ENCODE peak calls at places on chromosomes 7 and 10, in six cellular contexts. U, W, O, C, Y and L are unnamed samples.

GRCh38 chr7:31957756-31958155 is 112.5 kb downstream of the PDE1C start:
- DNase-seq in O (no peak), U (no peak), W (no peak), Y (no peak), C (no peak), L (no peak)

GRCh38 chr10:3850999-3851937 is 66.3 kb upstream of the KLF6 start:
- DNase-seq in O (no peak), W (no peak), C (no peak), Y (no peak), U (no peak), L (no peak)

GRCh38 chr7:55065079-55065478 is 46.3 kb downstream of the EGFR start:
- DNase-seq in O (no peak), U (no peak), W (no peak), C (no peak), Y (peak), L (no peak)

GRCh38 chr7:65001291-65001814 is 5.1 kb downstream of the ERV3-1 start:
- DNase-seq in Y (no peak), C (no peak), U (no peak), O (no peak), W (no peak), L (no peak)

GRCh38 chr10:3538850-3539531 is 246.0 kb downstream of the KLF6 start:
- DNase-seq in O (no peak), C (no peak), W (no peak), Y (peak), U (no peak), L (no peak)

GRCh38 chr10:55146032-55146431 is 345.0 kb upstream of the PCDH15 start:
- DNase-seq in O (no peak), W (no peak), Y (no peak), U (no peak), C (no peak), L (no peak)

GRCh38 chr10:87696922-87697714 is 37.4 kb downstream of the PAPSS2 start:
- DNase-seq in U (no peak), C (no peak), O (no peak), W (no peak), Y (no peak), L (no peak)

GRCh38 chr10:131825150-131825907 is 75.5 kb upstream of the PPP2R2D start:
- DNase-seq in U (peak), W (no peak), O (no peak), Y (peak), C (no peak), L (no peak)

GRCh38 chr10:107215681-107216080 is 51.2 kb upstream of the SORCS1 start:
- DNase-seq in Y (no peak), U (no peak), C (no peak), W (no peak), O (no peak), L (no peak)

DNA sequence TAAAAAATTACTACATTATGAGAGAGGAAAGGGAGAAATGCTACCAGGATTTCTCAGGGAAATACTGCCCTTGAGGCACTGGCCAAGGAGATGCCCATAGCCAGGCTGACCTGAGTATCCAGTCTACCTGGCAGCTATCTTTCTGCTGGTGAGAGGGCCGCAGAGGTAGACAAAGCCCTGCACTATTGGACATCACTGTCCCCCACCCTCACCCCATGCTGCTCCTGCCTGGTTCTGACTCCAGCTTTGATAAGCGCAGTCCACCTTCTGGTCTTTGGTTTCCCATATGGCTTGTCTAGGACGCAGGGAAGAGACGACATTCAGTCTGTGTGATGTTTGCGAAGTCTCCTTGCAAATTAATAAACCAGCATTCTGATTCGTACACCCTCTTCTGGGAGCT is 3.7 kb downstream of the ITPRIP start:
- DNase-seq in U (no peak), C (peak), W (no peak), O (no peak), Y (peak), L (no peak)
- H3K27ac ChIP-seq in U (no peak), C (no peak), W (peak), O (no peak), Y (peak), L (no peak)

DNA sequence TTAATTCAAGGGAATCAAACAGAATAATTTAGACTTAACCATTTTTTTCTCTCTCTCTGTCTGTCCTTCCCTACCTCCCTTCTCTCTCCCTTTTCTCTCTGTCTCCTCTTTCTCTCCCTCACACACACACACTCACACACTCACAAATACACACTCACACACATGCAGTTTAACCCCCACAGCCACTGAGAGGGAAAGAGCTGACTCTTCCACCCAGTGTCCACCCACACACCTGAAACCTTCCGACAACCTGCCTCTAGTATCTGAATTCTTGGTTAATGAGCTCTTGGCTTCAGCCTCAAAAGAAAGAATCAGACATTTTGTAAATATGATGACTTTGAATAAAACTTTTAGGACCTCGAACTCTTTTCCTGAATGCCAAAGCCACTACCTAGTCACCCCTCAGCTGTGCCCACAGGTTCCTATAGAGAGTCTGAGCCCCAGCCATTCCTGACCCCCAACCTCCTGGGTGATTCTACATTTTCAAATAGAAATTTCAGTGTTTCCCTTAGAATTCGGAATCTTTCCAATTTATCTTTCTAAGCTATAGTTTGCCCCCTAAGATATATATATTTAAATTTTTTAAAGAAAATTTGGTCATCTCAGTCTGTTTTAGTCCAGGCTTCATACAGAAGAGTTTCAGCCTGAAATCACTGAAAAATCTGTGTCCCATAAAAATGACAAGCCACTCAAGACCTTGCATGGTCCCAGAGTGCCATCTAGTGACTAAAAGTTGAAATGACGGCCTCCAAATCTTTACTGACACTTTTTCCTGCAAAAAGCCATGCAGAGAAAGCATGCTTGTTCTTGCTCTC is 202.8 kb downstream of the IPMK start:
- DNase-seq in U (peak), W (no peak), Y (no peak), C (no peak), O (peak), L (no peak)
- H3K27ac ChIP-seq in U (no peak), W (no peak), Y (no peak), C (no peak), O (no peak), L (no peak)

GRCh38 chr7:44292876-44293560 is 32.4 kb downstream of the CAMK2B start:
- DNase-seq in W (no peak), U (no peak), Y (peak), O (no peak), C (peak), L (no peak)

GRCh38 chr7:44293561-44294324 is 31.7 kb downstream of the CAMK2B start:
- DNase-seq in W (no peak), U (peak), C (peak), O (no peak), Y (peak), L (no peak)

GRCh38 chr7:44291733-44292395 is 33.5 kb downstream of the CAMK2B start:
- DNase-seq in U (no peak), O (no peak), Y (no peak), W (no peak), C (no peak), L (no peak)

GRCh38 chr7:44292418-44292817 is 33.0 kb downstream of the CAMK2B start:
- DNase-seq in W (no peak), C (no peak), O (no peak), U (no peak), Y (no peak), L (no peak)

GRCh38 chr7:44294325-44295069 is 30.9 kb downstream of the CAMK2B start:
- DNase-seq in Y (peak), W (no peak), U (no peak), C (no peak), O (no peak), L (no peak)
- H3K27ac ChIP-seq in Y (no peak), W (no peak), U (no peak), C (no peak), O (no peak), L (no peak)

DNA sequence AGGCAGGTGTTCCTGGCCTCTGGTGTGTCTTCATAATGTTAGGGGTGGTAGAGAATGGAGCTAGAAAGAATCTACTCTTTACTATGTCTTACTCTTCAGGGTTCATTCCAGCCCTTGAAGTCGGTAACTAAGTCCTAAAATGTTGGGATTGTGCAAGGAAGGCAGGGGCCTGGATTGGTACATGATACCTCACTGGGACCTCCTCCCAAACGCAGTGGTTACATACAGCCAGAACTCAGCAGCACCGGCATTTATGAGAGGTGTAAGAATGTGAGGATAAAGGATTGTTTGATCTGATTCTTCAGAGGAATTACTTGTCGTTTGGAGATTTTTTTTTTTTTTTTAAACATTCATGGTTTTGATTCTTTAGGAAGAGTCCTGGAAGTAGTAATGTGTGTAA is 6.9 kb downstream of the COMTD1 start:
- DNase-seq in U (no peak), O (no peak), W (no peak), C (no peak), Y (peak), L (no peak)
- H3K27ac ChIP-seq in U (peak), O (peak), W (peak), C (peak), Y (peak), L (no peak)

GRCh38 chr7:142365410-142365842 is 107.6 kb upstream of the PRSS58 start:
- DNase-seq in U (peak), O (peak), Y (no peak), C (no peak), W (no peak), L (no peak)
- H3K27ac ChIP-seq in U (peak), O (peak), Y (no peak), C (no peak), W (no peak), L (no peak)

DNA sequence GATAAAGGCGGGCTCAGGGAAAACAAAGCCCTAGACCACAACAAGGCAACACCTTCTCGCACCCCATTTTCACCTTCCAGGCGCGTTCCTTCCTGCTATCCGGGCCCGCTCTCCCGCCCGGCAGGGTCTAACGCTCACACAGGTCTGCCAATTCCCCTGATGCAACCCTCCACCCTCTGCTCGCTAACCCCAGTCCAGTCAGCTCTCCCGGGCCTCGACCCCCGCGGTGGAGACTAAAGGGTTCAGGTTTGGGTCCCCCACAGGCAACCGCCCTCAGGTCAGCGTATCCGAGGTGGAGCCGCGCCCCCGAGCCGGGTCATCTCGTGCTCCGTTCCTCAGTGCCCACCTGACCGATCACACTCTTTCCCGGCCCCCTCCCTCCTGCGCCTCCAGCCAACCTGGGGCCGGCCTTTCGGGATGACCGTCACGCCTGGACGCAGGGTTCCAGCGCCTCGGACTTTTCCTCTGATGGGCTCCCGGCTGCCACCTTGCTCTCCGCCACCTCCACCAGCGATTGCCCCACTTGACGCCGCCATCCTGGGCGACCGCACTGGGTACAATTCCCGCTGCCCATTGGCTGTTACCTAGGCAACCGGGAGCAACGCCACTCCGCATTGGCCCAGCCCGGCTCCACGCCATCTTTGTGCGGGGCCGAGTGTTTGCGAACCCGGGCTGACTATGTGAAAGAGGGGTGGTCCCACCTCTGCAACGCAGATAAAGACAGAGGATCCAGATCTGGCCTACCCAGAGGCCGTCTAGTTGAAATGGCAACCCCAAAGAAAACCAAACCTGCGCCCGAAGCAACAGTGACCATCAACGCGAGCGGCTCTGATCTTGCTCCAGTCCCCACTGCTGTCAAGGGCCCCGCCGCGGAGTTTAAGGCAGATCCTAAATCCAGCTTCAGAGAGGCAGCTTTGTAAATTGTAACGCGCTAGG is at the start of gene MORN4:
- DNase-seq in W (peak), C (peak), Y (peak), U (peak), O (peak), L (peak)
- H3K27ac ChIP-seq in W (peak), C (peak), Y (peak), U (no peak), O (peak), L (peak)

GRCh38 chr10:122460891-122461293 is 461 bp upstream of the HTRA1 start:
- DNase-seq in Y (no peak), U (no peak), C (no peak), O (no peak), W (no peak), L (no peak)

GRCh38 chr10:122461367-122461728 is at the start of gene HTRA1:
- DNase-seq in U (peak), Y (peak), W (no peak), C (no peak), O (peak), L (peak)

GRCh38 chr10:122457934-122458333 is 3.4 kb upstream of the HTRA1 start:
- DNase-seq in C (no peak), Y (no peak), W (no peak), U (no peak), O (no peak), L (no peak)

GRCh38 chr10:122459586-122460273 is 1.6 kb upstream of the HTRA1 start:
- DNase-seq in C (no peak), Y (no peak), W (no peak), O (no peak), U (no peak), L (no peak)

DNA sequence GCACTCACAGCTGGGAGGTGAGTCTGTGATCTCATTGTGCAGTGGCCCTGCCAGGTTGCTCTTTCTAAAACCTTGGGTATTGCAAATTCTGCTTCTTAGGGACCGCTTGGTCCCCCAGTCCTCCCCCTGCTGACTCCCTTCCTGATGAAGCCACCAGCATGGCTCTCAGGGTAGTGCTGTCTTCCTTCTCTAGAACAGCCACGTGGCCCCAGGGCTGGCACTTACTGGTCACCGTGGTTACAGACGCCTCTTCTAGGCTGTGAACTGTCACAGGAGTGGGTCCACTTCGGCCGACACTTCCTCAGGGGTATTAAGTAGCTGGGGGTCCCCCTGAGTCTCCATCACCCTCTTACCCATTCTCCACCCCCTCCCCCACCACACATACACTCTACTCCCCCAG is 2.7 kb upstream of the HTRA1 start:
- DNase-seq in Y (no peak), W (no peak), U (no peak), O (no peak), C (no peak), L (no peak)
- H3K27ac ChIP-seq in Y (no peak), W (no peak), U (no peak), O (no peak), C (no peak), L (peak)

DNA sequence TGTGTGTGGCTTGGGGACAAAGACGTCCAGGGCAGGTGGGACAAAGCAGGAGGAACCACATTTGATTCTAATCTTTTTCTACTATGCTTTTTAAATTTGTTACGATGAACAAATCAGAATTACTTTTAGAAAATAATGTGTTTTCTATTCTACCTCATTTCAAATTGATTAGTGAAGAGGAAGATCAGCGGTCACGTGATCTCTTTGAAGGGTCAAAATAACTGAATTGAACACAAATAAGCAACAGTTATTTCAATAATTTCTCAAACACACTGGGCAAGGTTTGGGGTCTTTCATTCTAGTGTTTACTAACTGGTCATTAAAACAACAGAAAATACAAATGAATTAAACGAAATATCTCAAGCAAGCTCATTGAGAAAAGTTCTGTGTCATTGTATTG is 773.0 kb upstream of the IGFBP3 start:
- DNase-seq in Y (no peak), U (no peak), O (no peak), C (no peak), W (no peak), L (no peak)
- H3K27ac ChIP-seq in Y (no peak), U (no peak), O (no peak), C (no peak), W (no peak), L (no peak)